ENCODE peak calls at places on chromosomes 2 and 18, in eight cellular contexts. H is CD8-positive, alpha-beta memory T cell; O is H7; N is heart right ventricle; V is GM04503; X is cardiac fibroblast; Q is left ventricle myocardium superior; T is fibroblast of mammary gland. I is an unnamed sample.

GRCh38 chr2:47033102-47033880 is 117.7 kb upstream of the MCFD2 start:
- DNase-seq in H (no peak), O (no peak), N (no peak), V (no peak), X (peak), Q (no peak), T (no peak), I (peak)

GRCh38 chr2:232479341-232480200 is 8.1 kb downstream of the ECEL1 start:
- DNase-seq in H (no peak), O (peak), N (no peak), V (no peak), X (no peak), Q (no peak), T (no peak), I (no peak)

GRCh38 chr2:232286011-232286868 is 92.3 kb upstream of the ALPP start:
- DNase-seq in H (no peak), O (no peak), N (no peak), V (no peak), X (no peak), Q (no peak), T (no peak), I (no peak)

GRCh38 chr2:85390941-85391669 is 19.1 kb downstream of the CAPG start:
- DNase-seq in H (peak), O (peak), N (peak), V (no peak), X (peak), Q (peak), T (peak), I (peak)

GRCh38 chr18:58276640-58277456 is 232.8 kb downstream of the NEDD4L start:
- DNase-seq in H (no peak), O (no peak), N (no peak), V (no peak), X (no peak), Q (no peak), T (no peak), I (peak)

GRCh38 chr2:168165985-168166901 is 81.2 kb downstream of the STK39 start:
- DNase-seq in H (no peak), O (no peak), N (no peak), V (no peak), X (no peak), Q (no peak), T (no peak), I (no peak)

GRCh38 chr2:31413876-31414550 is 529 bp downstream of the XDH start:
- DNase-seq in H (no peak), O (peak), N (no peak), V (no peak), X (peak), Q (no peak), T (peak), I (peak)

GRCh38 chr2:157056200-157056676 is 201.3 kb upstream of the GALNT5 start:
- DNase-seq in H (no peak), O (no peak), N (no peak), V (peak), X (peak), Q (no peak), T (peak), I (no peak)

GRCh38 chr2:11562476-11562875 is 28.6 kb downstream of the GREB1 start:
- DNase-seq in H (no peak), O (peak), N (no peak), V (no peak), X (no peak), Q (no peak), T (no peak), I (no peak)

GRCh38 chr2:200575957-200576356 is 9.9 kb upstream of the AOX1 start:
- DNase-seq in H (no peak), O (peak), N (no peak), V (no peak), X (peak), Q (no peak), T (peak), I (no peak)

GRCh38 chr2:212344131-212344530 is 194.5 kb downstream of the ERBB4 start:
- DNase-seq in H (no peak), O (no peak), N (no peak), V (no peak), X (no peak), Q (no peak), T (no peak), I (no peak)

GRCh38 chr2:45578056-45578843 is 32.8 kb downstream of the SRBD1 start:
- DNase-seq in H (no peak), O (peak), N (no peak), V (no peak), X (peak), Q (no peak), T (peak), I (peak)

GRCh38 chr2:232139171-232139594 is 177.7 kb downstream of the DIS3L2 start:
- DNase-seq in H (no peak), O (no peak), N (no peak), V (no peak), X (no peak), Q (no peak), T (no peak), I (no peak)

GRCh38 chr2:72112981-72113846 is 34.4 kb downstream of the CYP26B1 start:
- DNase-seq in H (no peak), O (no peak), N (no peak), V (no peak), X (no peak), Q (no peak), T (no peak), I (no peak)

I was measured in neural progenitor cell.